ENCODE peak calls at places on chromosomes 16 and 17, in six cellular contexts. J is cardiac muscle cell, Q is AG04450, O is thoracic aorta, T is tibial artery, I is lung. V is an unnamed sample.

GRCh38 chr16:22336581-22336980 is 37.8 kb downstream of the CDR2 start:
- DNase-seq in J (no peak), Q (no peak), O (no peak), T (no peak), I (no peak), V (no peak)

GRCh38 chr16:30839523-30840227 is 52.7 kb upstream of the ZNF629 start:
- DNase-seq in J (no peak), Q (no peak), O (no peak), T (no peak), I (peak; percentile 30), V (no peak)

GRCh38 chr16:84735846-84736586 is 36.2 kb downstream of the USP10 start:
- DNase-seq in J (peak; percentile 54), Q (no peak), O (no peak), T (no peak), I (peak; percentile 37), V (no peak)

GRCh38 chr17:18262641-18263040 is 2.2 kb downstream of the MIEF2 start:
- DNase-seq in J (no peak), Q (no peak), O (no peak), T (no peak), I (no peak), V (no peak)

GRCh38 chr16:82694239-82694874 is 67.6 kb downstream of the CDH13 start:
- DNase-seq in J (peak; percentile 43), Q (no peak), O (no peak), T (no peak), I (no peak), V (peak; percentile 86)

GRCh38 chr17:68387485-68387884 is 69.8 kb downstream of the WIPI1 start:
- DNase-seq in J (no peak), Q (no peak), O (no peak), T (no peak), I (no peak), V (no peak)

GRCh38 chr17:33328129-33328528 is 35.0 kb upstream of the ASIC2 start:
- DNase-seq in J (peak; percentile 2), Q (no peak), O (no peak), T (no peak), I (no peak), V (no peak)

GRCh38 chr17:14361470-14361869 is 60.6 kb downstream of the HS3ST3B1 start:
- DNase-seq in J (no peak), Q (no peak), O (no peak), T (no peak), I (no peak), V (no peak)

GRCh38 chr17:53150101-53150698 is 672.5 kb upstream of the KIF2B start:
- DNase-seq in J (peak; percentile 25), Q (no peak), O (no peak), T (no peak), I (no peak), V (no peak)

GRCh38 chr16:27123795-27124194 is 57.1 kb downstream of the C16orf82 start:
- DNase-seq in J (no peak), Q (no peak), O (no peak), T (no peak), I (no peak), V (no peak)

GRCh38 chr17:5644065-5644464 is 59.8 kb upstream of the NLRP1 start:
- DNase-seq in J (no peak), Q (no peak), O (no peak), T (no peak), I (no peak), V (no peak)

GRCh38 chr17:68771867-68772515 is 170.8 kb upstream of the FAM20A start:
- DNase-seq in J (peak; percentile 91), Q (peak; percentile 50), O (no peak), T (no peak), I (no peak), V (no peak)

GRCh38 chr16:80948886-80949502 is 57.7 kb downstream of the CMC2 start:
- DNase-seq in J (peak; percentile 71), Q (no peak), O (no peak), T (no peak), I (no peak), V (no peak)

GRCh38 chr16:58366247-58367031 is 25.8 kb upstream of the GINS3 start:
- DNase-seq in J (peak; percentile 28), Q (no peak), O (no peak), T (no peak), I (no peak), V (no peak)

GRCh38 chr17:48625502-48626201 is 506 bp downstream of the HOXB9 start:
- DNase-seq in J (no peak), Q (no peak), O (no peak), T (no peak), I (no peak), V (no peak)

GRCh38 chr16:66263168-66263972 is 103.1 kb upstream of the CDH5 start:
- DNase-seq in J (no peak), Q (no peak), O (no peak), T (no peak), I (no peak), V (no peak)

GRCh38 chr16:1152123-1152638 is 725 bp upstream of the CACNA1H start:
- DNase-seq in J (no peak), Q (no peak), O (no peak), T (no peak), I (no peak), V (no peak)

GRCh38 chr16:12639044-12639443 is 164.6 kb downstream of the CPPED1 start:
- DNase-seq in J (no peak), Q (no peak), O (no peak), T (no peak), I (no peak), V (peak; percentile 18)

GRCh38 chr17:74274060-74274702 is at the start of gene DNAI2:
- DNase-seq in J (peak; percentile 18), Q (no peak), O (no peak), T (no peak), I (no peak), V (no peak)

GRCh38 chr17:82242977-82243647 is 14.3 kb downstream of the SLC16A3 start:
- DNase-seq in J (peak; percentile 93), Q (peak; percentile 67), O (no peak), T (peak; percentile 95), I (peak; percentile 90), V (peak; percentile 58)

GRCh38 chr16:70594569-70594968 is 51.8 kb upstream of the IL34 start:
- DNase-seq in J (no peak), Q (no peak), O (no peak), T (peak; percentile 86), I (peak; percentile 89), V (no peak)

GRCh38 chr17:42325026-42325425 is 36.7 kb downstream of the STAT5A start:
- DNase-seq in J (peak; percentile 52), Q (peak; percentile 64), O (peak; percentile 52), T (peak; percentile 82), I (no peak), V (peak; percentile 89)

GRCh38 chr16:9077001-9077809 is 14.2 kb upstream of the HAPSTR1 start:
- DNase-seq in J (no peak), Q (no peak), O (no peak), T (no peak), I (no peak), V (peak; percentile 55)

GRCh38 chr17:6713130-6713917 is at the start of gene SLC13A5:
- DNase-seq in J (peak; percentile 41), Q (no peak), O (no peak), T (no peak), I (no peak), V (no peak)
- TF ChIP-seq CTCF in J (peak; percentile 40), Q (peak; percentile 41), O (no peak), T (no peak), I (no peak), V (peak; percentile 31)

GRCh38 chr17:57551321-57552079 is 193.6 kb downstream of the CCDC182 start:
- DNase-seq in J (no peak), Q (no peak), O (no peak), T (no peak), I (no peak), V (no peak)
- H3K4me3 ChIP-seq in J (no peak overlapping the region), Q (no peak overlapping the region), O (no peak overlapping the region), T (no peak overlapping the region), I (no peak overlapping the region), V (no peak overlapping the region)

GRCh38 chr17:9926150-9926804 is 21.2 kb upstream of the RCVRN start:
- DNase-seq in J (no peak), Q (no peak), O (no peak), T (no peak), I (no peak), V (no peak)

GRCh38 chr17:9931144-9931543 is 26.1 kb upstream of the RCVRN start:
- DNase-seq in J (no peak), Q (no peak), O (no peak), T (no peak), I (no peak), V (no peak)

GRCh38 chr17:9929873-9930272 is 24.8 kb upstream of the RCVRN start:
- DNase-seq in J (no peak), Q (no peak), O (no peak), T (no peak), I (no peak), V (no peak)

GRCh38 chr17:9925457-9925856 is 20.4 kb upstream of the RCVRN start:
- DNase-seq in J (no peak), Q (no peak), O (no peak), T (no peak), I (no peak), V (no peak)

DNA sequence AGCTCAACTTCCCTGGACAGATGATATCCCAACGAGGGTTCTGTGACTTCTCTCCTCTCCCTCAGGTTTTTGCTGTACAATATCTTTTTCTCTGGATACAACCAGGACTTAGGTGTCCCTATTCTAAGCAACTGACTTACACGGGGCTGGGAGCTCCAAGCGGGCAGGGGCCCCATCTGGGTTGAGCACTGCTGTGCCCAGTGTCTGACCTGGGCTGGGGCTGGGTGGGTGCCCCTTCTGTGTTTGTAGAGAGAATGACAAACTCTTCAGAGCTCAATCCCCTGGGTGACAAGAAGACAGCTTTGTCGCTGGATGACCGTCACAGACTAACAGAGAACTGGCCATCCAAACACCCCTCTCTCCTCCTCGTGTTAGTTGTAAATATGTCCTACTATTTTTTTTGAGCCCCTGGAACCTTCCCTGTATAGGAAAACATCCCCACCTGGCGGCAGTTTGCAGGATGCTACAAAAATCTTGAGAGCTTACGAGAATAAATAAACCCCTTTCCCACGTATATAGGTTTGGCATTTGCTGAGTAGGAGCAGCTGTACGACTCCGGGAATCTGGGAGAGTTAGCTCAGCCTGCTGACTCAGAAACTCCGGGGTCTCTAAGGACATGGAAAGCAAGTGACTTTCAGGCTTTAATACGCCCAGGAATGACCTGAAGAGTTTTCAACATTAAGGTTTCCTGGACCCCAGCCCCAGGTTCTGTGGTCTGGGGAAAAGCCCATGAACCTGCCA is 23.7 kb upstream of the RCVRN start:
- DNase-seq in J (peak; percentile 86), Q (peak; percentile 63), O (no peak), T (no peak), I (no peak), V (peak; percentile 29)
- TF ChIP-seq CTCF in J (peak; percentile 72), Q (peak; percentile 66), O (peak; percentile 15), T (no peak), I (no peak), V (peak; percentile 60)

GRCh38 chr17:76561799-76562268 is 22.0 kb downstream of the PRCD start:
- DNase-seq in J (peak; percentile 50), Q (no peak), O (no peak), T (no peak), I (no peak), V (no peak)

GRCh38 chr17:76562734-76563148 is 22.9 kb downstream of the PRCD start:
- DNase-seq in J (peak; percentile 91), Q (peak; percentile 72), O (no peak), T (no peak), I (no peak), V (peak; percentile 82)

GRCh38 chr17:76561332-76561731 is 21.5 kb downstream of the PRCD start:
- DNase-seq in J (no peak), Q (no peak), O (no peak), T (no peak), I (no peak), V (no peak)

GRCh38 chr17:76560036-76560876 is 20.4 kb downstream of the PRCD start:
- DNase-seq in J (no peak), Q (no peak), O (no peak), T (no peak), I (no peak), V (no peak)

GRCh38 chr17:76560877-76561221 is 21.0 kb downstream of the PRCD start:
- DNase-seq in J (no peak), Q (no peak), O (no peak), T (no peak), I (no peak), V (no peak)
- H3K4me3 ChIP-seq in J (no peak overlapping the region), Q (no peak overlapping the region), O (no peak overlapping the region), T (no peak overlapping the region), I (no peak overlapping the region), V (no peak overlapping the region)